ENCODE peak calls at places on chromosomes 6 and 20, in six cellular contexts. A is esophagus muscularis mucosa, I is cardiac muscle cell, E is lower leg skin, X is mesothelial cell of epicardium, O is astrocyte of the cerebellum. V is an unnamed sample.

GRCh38 chr20:61879694-61880093 is 186.0 kb downstream of the TAF4 start:
- DNase-seq in A (no peak), I (no peak), E (no peak), X (no peak), O (no peak), V (no peak)

GRCh38 chr20:4227085-4227821 is 211.9 kb upstream of the RNF24 start:
- DNase-seq in A (no peak), I (no peak), E (no peak), X (no peak), O (no peak), V (no peak)

GRCh38 chr20:1034420-1034799 is 32.3 kb upstream of the RSPO4 start:
- DNase-seq in A (no peak), I (no peak), E (no peak), X (no peak), O (no peak), V (no peak)

GRCh38 chr6:140285471-140285870 is 911.0 kb upstream of the CITED2 start:
- DNase-seq in A (no peak), I (no peak), E (no peak), X (no peak), O (no peak), V (no peak)

GRCh38 chr6:35955970-35956369 is 35.1 kb upstream of the SRPK1 start:
- DNase-seq in A (no peak), I (no peak), E (no peak), X (no peak), O (no peak), V (no peak)

GRCh38 chr6:89574860-89575561 is 63.5 kb downstream of the LYRM2 start:
- DNase-seq in A (no peak), I (no peak), E (no peak), X (no peak), O (no peak), V (no peak)

GRCh38 chr6:149213829-149214228 is 103.7 kb upstream of the TAB2 start:
- DNase-seq in A (no peak), I (no peak), E (no peak), X (no peak), O (no peak), V (no peak)

GRCh38 chr6:118876814-118877213 is 17.1 kb upstream of the ASF1A start:
- DNase-seq in A (no peak), I (no peak), E (no peak), X (no peak), O (no peak), V (no peak)

GRCh38 chr6:30890646-30891449 is 6.5 kb downstream of the DDR1 start:
- DNase-seq in A (no peak), I (no peak), E (peak), X (no peak), O (no peak), V (no peak)

GRCh38 chr20:48571945-48572589 is 255.7 kb downstream of the PREX1 start:
- DNase-seq in A (no peak), I (no peak), E (no peak), X (no peak), O (no peak), V (no peak)

GRCh38 chr6:9412951-9413559 is 977.7 kb upstream of the SLC35B3 start:
- DNase-seq in A (no peak), I (peak), E (no peak), X (no peak), O (no peak), V (no peak)

GRCh38 chr20:38222231-38222922 is 38.2 kb downstream of the KIAA1755 start:
- DNase-seq in A (no peak), I (peak), E (no peak), X (no peak), O (no peak), V (no peak)

GRCh38 chr20:38224534-38224933 is 36.0 kb downstream of the KIAA1755 start:
- DNase-seq in A (no peak), I (no peak), E (no peak), X (no peak), O (no peak), V (no peak)

GRCh38 chr20:38221041-38221589 is 39.4 kb downstream of the KIAA1755 start:
- DNase-seq in A (no peak), I (peak), E (peak), X (peak), O (no peak), V (peak)

GRCh38 chr20:38223743-38224100 is 36.8 kb downstream of the KIAA1755 start:
- DNase-seq in A (no peak), I (no peak), E (no peak), X (no peak), O (no peak), V (no peak)

GRCh38 chr20:38222923-38223742 is 37.4 kb downstream of the KIAA1755 start:
- DNase-seq in A (no peak), I (no peak), E (no peak), X (no peak), O (no peak), V (no peak)
- TF ChIP-seq CTCF in A (no peak), I (no peak), E (no peak), X (no peak), O (no peak), V (peak)

GRCh38 chr20:60627751-60628565 is 624.1 kb upstream of the CDH4 start:
- DNase-seq in A (peak), I (peak), E (no peak), X (no peak), O (no peak), V (no peak)
- TF ChIP-seq CTCF in A (no peak), I (no peak), E (no peak), X (no peak), O (no peak), V (no peak)

GRCh38 chr6:150840185-150840584 is 25.3 kb upstream of the MTHFD1L start:
- DNase-seq in A (no peak), I (no peak), E (no peak), X (no peak), O (no peak), V (no peak)

GRCh38 chr6:150841189-150841588 is 24.3 kb upstream of the MTHFD1L start:
- DNase-seq in A (no peak), I (no peak), E (no peak), X (no peak), O (no peak), V (no peak)

GRCh38 chr6:150831577-150831976 is 33.9 kb upstream of the MTHFD1L start:
- DNase-seq in A (no peak), I (no peak), E (no peak), X (no peak), O (no peak), V (no peak)

GRCh38 chr6:150830409-150831165 is 34.9 kb upstream of the MTHFD1L start:
- DNase-seq in A (no peak), I (no peak), E (no peak), X (no peak), O (no peak), V (no peak)

DNA sequence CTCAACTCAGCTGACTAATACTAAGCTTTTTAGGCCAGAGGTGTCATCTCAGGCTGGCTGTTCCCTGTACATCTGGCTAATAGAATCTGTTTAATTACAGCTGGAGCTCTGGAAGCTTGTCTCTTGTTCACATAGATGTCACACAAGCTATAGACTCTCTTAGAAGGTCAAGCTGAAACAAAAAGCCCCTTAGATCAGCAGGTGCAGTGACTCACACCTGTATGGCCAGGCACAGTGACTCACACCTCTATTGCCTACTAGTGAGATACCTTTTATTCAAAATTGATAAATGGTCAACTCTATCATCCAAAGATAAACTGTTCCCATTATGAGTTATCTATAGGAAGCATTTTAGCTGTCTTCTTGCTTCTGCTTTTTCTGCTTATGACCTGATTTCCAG is 29.9 kb upstream of the MTHFD1L start:
- DNase-seq in A (no peak), I (no peak), E (no peak), X (no peak), O (no peak), V (no peak)
- TF ChIP-seq CTCF in A (no peak), I (no peak), E (no peak), X (no peak), O (no peak), V (no peak)

DNA sequence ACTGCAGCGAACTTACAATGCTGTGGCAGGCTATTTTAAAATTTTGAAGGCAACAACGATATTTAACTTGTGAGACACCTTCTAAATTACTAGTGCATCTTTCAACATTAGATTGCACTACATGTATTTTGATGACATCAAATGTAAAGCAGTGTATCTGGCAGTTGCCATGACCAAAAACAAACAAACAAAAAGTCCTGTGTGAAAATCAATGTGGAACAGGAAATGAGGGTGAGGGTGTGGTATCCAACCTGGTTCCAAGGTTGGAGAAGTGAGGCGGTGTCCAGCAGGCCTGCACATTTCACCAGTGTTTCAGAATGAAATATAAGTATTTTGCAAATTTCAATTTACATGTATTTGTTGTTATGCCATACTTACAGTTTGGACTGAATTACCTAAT is 112.0 kb downstream of the LAMP5 start:
- DNase-seq in A (peak), I (no peak), E (no peak), X (no peak), O (no peak), V (no peak)
- TF ChIP-seq CTCF in A (no peak), I (no peak), E (no peak), X (no peak), O (no peak), V (no peak)

DNA sequence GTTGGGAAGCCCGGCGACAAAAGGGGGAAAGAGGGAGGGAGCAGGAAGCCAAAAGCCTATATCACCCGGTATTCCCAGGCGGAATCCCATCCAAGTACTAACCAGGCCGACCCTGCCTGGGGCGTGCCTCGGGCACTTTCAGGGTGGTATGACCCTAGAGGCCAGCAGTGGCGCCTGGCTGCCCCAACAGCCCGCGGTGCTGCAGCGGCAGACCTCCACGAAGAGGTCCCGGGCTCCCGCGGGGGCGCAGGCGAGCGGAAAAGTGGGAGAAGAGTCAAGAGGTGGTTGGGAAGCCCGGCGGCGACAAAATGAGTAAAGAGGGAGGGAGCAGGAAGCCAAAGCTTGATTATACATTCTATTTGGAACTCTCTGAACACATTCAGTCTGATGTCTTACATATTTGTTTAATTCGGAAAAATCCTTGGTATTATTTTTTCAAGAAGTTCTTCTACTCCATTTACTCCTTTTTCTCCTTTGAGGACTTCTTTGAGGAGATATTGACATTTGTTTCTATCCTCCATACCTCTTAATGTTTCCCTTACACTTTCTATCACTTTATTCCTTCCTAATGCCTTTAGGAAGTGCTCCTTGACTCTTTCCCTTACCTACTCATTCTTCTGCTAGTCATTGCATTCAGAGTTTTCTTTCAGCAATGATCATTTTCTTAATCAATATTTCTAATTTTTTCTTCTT is 11.5 kb downstream of the TREML4 start:
- DNase-seq in A (peak), I (peak), E (no peak), X (no peak), O (no peak), V (peak)
- TF ChIP-seq CTCF in A (no peak), I (no peak), E (no peak), X (no peak), O (no peak), V (no peak)

DNA sequence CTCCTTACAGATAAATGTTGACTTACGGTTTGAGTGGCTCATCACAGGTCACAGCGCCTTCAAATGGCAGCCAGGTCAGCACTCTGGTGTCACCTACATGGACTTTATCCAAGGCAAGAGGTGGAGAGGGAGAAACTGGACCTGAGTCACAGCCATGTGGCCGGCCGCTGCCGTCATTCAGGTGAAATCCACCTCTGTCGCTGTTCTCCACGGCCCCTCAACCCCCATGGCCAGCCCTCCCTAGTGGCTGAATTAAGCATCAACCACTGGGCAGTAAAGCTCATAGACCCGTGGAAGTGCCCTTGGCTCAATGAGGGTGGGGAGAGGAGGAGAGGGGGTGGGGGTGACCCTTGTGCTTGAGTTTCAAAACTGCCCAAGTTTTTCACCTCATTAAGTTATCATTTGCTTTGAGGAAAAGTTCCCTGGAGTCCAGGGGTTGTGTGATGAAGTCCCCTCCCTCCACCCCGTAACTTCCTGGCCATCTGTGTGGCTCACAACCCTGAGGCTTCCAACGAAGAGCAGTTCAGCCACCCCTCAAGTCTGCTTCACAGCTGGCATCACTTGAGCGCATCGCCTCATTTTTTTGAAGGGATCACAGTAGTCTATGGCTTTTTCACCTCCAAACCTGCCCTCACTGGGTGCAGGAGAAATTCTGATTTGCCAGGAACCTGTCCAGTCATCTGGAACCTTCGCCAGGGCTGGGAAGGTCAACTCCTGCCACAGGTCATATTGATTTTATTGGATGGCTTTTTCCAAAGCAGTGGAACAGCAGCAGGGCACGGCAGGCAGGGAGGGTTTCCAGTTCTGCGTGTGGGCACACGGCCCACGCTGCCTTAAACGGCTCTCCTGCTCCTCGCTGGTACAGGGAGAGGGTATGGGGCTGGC is 43.5 kb upstream of the APCDD1L start:
- DNase-seq in A (no peak), I (no peak), E (no peak), X (no peak), O (no peak), V (no peak)
- TF ChIP-seq CTCF in A (no peak), I (no peak), E (no peak), X (no peak), O (no peak), V (no peak)

DNA sequence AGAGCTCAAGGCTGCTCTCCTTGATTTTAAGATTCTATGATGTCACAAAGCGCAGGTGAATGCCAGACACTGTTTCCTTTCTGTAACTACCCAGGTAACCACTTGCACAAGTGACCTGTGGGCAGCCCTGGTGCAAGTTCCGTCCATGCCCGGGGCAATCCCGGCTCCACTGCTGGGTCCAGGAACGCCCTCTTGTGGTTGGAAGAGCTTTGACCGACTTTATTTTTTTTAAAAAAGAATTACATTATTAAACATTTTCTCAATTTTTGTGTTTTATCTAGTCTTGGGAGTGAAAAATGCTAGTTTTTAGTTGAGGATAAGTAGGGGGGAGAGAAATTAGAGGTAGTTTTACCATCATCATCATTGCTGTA is 695.2 kb downstream of the QKI start:
- DNase-seq in A (no peak), I (no peak), E (no peak), X (no peak), O (no peak), V (no peak)
- TF ChIP-seq CTCF in A (no peak), I (peak), E (no peak), X (peak), O (peak), V (peak)

GRCh38 chr20:35698298-35699126 is 640 bp downstream of the NFS1 start:
- DNase-seq in A (no peak), I (peak), E (peak), X (no peak), O (no peak), V (peak)

GRCh38 chr20:35700625-35701148 is 1.5 kb downstream of the ROMO1 start:
- DNase-seq in A (no peak), I (no peak), E (peak), X (no peak), O (no peak), V (peak)

GRCh38 chr20:35697696-35698297 is 1.4 kb downstream of the NFS1 start:
- DNase-seq in A (no peak), I (no peak), E (peak), X (no peak), O (no peak), V (peak)

GRCh38 chr20:35699914-35700624 is 864 bp downstream of the ROMO1 start:
- DNase-seq in A (no peak), I (no peak), E (no peak), X (no peak), O (no peak), V (no peak)

GRCh38 chr20:35699127-35699913 is at the start of the genes NFS1 and ROMO1:
- DNase-seq in A (peak), I (peak), E (peak), X (peak), O (peak), V (peak)
- TF ChIP-seq CTCF in A (peak), I (peak), E (no peak), X (peak), O (peak), V (peak)

V was measured in osteocyte.